ENCODE peak calls at places on chromosomes 4 and X, in seven cellular contexts. T is IMR-90; W is MM.1S; D is CD4-positive, alpha-beta memory T cell; H is OCI-LY7; N is GM23248; B is heart right ventricle. O is an unnamed sample. For H3K4me1 and H3K36me3, the result is how much of the 10 kb centered on the place peaks cover.

GRCh38 chr4:141065872-141066271 is 67.4 kb downstream of the RNF150 start:
- DNase-seq in H (no peak), T (no peak), D (no peak), B (no peak), W (no peak), N (peak), O (no peak)

GRCh38 chrX:80237072-80237471 is 183.2 kb upstream of the TENT5D start:
- DNase-seq in N (no peak), H (no peak), B (no peak), W (no peak), T (no peak), D (no peak), O (no peak)

GRCh38 chrX:19382500-19383145 is 38.9 kb downstream of the PDHA1 start:
- DNase-seq in D (peak), N (peak), T (peak), W (peak), B (peak), H (peak), O (peak)

GRCh38 chr4:7457201-7458065 is 22.7 kb upstream of the PSAPL1 start:
- DNase-seq in D (no peak), H (no peak), T (no peak), W (no peak), N (no peak), B (no peak), O (no peak)

GRCh38 chrX:18828832-18829404 is 121.5 kb downstream of the PPEF1 start:
- DNase-seq in W (no peak), N (no peak), D (no peak), T (no peak), B (no peak), H (no peak), O (no peak)

GRCh38 chr4:184384056-184384809 is 90.1 kb downstream of the IRF2 start:
- DNase-seq in B (no peak), W (peak), N (peak), T (peak), D (no peak), H (peak), O (no peak)

GRCh38 chrX:149762696-149763614 is 10.9 kb upstream of the HSFX1 start:
- DNase-seq in D (no peak), N (no peak), T (no peak), B (no peak), W (no peak), H (no peak), O (no peak)

GRCh38 chrX:46327229-46328081 is 217.8 kb downstream of the ZNF674 start:
- DNase-seq in B (peak), D (no peak), N (peak), W (no peak), H (no peak), T (no peak), O (no peak)

GRCh38 chrX:122552291-122552800 is 631.7 kb upstream of the GRIA3 start:
- DNase-seq in W (no peak), B (no peak), N (peak), D (no peak), H (no peak), T (no peak), O (no peak)
- H3K4me1 ChIP-seq in W (under half), B (under half), N (under half), D (under half), H (under half), T (under half), O (under half)

GRCh38 chr4:1578968-1579833 is 104.9 kb downstream of the FAM53A start:
- DNase-seq in H (peak), N (peak), B (peak), D (peak), W (no peak), T (peak), O (peak)
- H3K27ac ChIP-seq in H (peak), N (peak), B (peak), D (peak), W (no peak), T (no peak), O (peak)

GRCh38 chrX:71930298-71930697 is 19.7 kb downstream of the NHSL2 start:
- DNase-seq in W (no peak), T (no peak), D (no peak), B (no peak), H (no peak), N (peak), O (no peak)
- H3K36me3 ChIP-seq in W (under half), T (under half), D (under half), B (under half), H (under half), N (under half), O (under half)

GRCh38 chr4:2796261-2797187 is 3.6 kb downstream of the SH3BP2 start:
- DNase-seq in N (peak), D (no peak), W (no peak), H (no peak), B (no peak), T (peak), O (no peak)
- H3K4me1 ChIP-seq in N (under half), D (half or more), W (under half), H (under half), B (half or more), T (half or more), O (half or more)

DNA sequence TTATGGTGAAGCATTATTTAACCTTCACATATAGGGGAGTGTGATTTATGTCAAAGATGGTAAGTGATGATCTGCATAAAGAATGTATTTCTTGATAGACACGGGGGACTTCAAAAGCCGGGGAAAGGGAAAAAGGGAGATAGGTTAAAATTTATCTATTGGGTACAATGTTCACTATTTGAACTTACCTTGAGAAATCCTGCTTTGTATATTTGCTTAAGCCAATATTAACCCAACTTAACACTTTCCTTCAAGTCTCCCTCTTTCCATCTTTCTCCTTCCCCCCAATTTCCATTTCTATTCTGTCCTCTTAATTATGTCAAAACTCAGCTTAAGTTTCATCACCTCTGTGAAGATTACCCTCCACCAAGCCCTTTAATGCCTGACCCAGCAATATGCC is 149.0 kb upstream of the ANK2 start:
- DNase-seq in B (no peak), D (no peak), N (no peak), H (no peak), W (no peak), T (no peak), O (no peak)
- H3K27ac ChIP-seq in B (no peak), D (no peak), N (no peak), H (no peak), W (no peak), T (no peak), O (no peak)

GRCh38 chr4:110170861-110171260 is 27.6 kb downstream of the ELOVL6 start:
- DNase-seq in N (no peak), B (no peak), H (no peak), T (no peak), W (no peak), D (no peak), O (no peak)
- H3K36me3 ChIP-seq in N (under half), B (under half), H (under half), T (under half), W (under half), D (under half), O (under half)

DNA sequence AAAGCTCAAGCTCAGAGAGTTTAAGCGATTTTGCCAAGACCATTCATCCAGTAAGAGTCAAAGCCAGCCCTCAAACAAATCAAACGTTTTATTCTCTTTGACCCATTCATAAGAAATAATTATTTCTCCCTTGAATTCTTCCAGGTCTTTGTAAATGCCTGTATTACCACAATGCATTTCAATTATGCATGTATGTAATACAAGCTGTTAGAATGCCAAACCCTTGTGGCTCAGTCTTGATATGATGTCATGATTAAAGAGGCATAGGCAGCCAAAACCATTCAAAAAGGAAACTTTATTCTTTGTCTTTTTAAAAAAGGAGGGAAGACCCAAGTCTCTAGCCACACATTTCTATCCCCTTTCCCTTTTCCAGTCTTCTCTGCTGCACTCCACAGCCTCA is 56.5 kb upstream of the PGM2 start:
- DNase-seq in N (peak), W (no peak), T (peak), B (no peak), D (no peak), H (no peak), O (no peak)
- H3K4me1 ChIP-seq in N (under half), W (under half), T (under half), B (under half), D (under half), H (under half), O (under half)

GRCh38 chr4:45358573-45359506 is 632.5 kb upstream of the GNPDA2 start:
- DNase-seq in B (no peak), W (no peak), T (no peak), H (no peak), D (no peak), N (no peak), O (no peak)
- H3K27ac ChIP-seq in B (no peak), W (no peak), T (no peak), H (no peak), D (no peak), N (no peak), O (no peak)

O was measured in CD8-positive, alpha-beta memory T cell.